ENCODE peak calls at places on chromosomes 3 and 15, in four cellular contexts. D is A549, B is HCT116, F is uterus. A is an unnamed sample.

GRCh38 chr3:3509665-3510064 is 289.6 kb upstream of the LRRN1 start:
- DNase-seq in B (no peak), D (no peak), F (no peak), A (no peak)

GRCh38 chr3:59444293-59444671 is 394.5 kb upstream of the CFAP20DC start:
- DNase-seq in B (no peak), F (no peak), D (no peak), A (no peak)

GRCh38 chr15:70258369-70259029 is 160.8 kb upstream of the TLE3 start:
- DNase-seq in D (no peak), F (no peak), B (no peak), A (peak; percentile 41)

GRCh38 chr3:124826703-124827102 is 60.5 kb downstream of the ITGB5 start:
- DNase-seq in F (no peak), D (no peak), B (no peak), A (no peak)

GRCh38 chr3:70999730-71000129 is 583.8 kb downstream of the FOXP1 start:
- DNase-seq in F (no peak), D (no peak), B (no peak), A (no peak)

GRCh38 chr3:124960205-124960604 is 25.7 kb upstream of the MUC13 start:
- DNase-seq in F (no peak), B (no peak), D (no peak), A (no peak)

GRCh38 chr3:100496711-100497261 is 4.4 kb downstream of the TMEM45A start:
- DNase-seq in D (no peak), F (no peak), B (no peak), A (no peak)

GRCh38 chr15:27341780-27342343 is 370.9 kb downstream of the GABRG3 start:
- DNase-seq in F (no peak), B (no peak), D (no peak), A (no peak)

GRCh38 chr3:142597898-142598297 is 1.7 kb downstream of the PLS1 start:
- DNase-seq in B (no peak), D (no peak), F (no peak), A (no peak)

GRCh38 chr15:96817900-96818299 is 487.4 kb downstream of the NR2F2 start:
- DNase-seq in F (no peak), B (no peak), D (no peak), A (no peak)

GRCh38 chr3:140844072-140844471 is 97.6 kb upstream of the SLC25A36 start:
- DNase-seq in F (no peak), D (no peak), B (no peak), A (no peak)

GRCh38 chr15:79195802-79196201 is 86.7 kb upstream of the ANKRD34C start:
- DNase-seq in B (no peak), F (no peak), D (no peak), A (no peak)

GRCh38 chr3:73602171-73602570 is 22.6 kb downstream of the PDZRN3 start:
- DNase-seq in F (no peak), B (no peak), D (no peak), A (no peak)

GRCh38 chr3:177683619-177684018 is 486.3 kb upstream of the TBL1XR1 start:
- DNase-seq in B (no peak), D (no peak), F (no peak), A (no peak)

GRCh38 chr3:30655187-30655812 is 48.9 kb downstream of the TGFBR2 start:
- DNase-seq in B (no peak), D (no peak), F (no peak), A (no peak)

GRCh38 chr3:187013080-187013838 is 82.9 kb downstream of the ST6GAL1 start:
- DNase-seq in F (no peak), D (no peak), B (no peak), A (no peak)

GRCh38 chr3:122563717-122564025 is 429 bp downstream of the PARP9 start:
- DNase-seq in F (peak; percentile 23), B (no peak), D (no peak), A (no peak)

GRCh38 chr3:141392018-141392370 is 23.7 kb downstream of the ZBTB38 start:
- DNase-seq in B (no peak), F (no peak), D (no peak), A (no peak)

GRCh38 chr3:196792771-196793170 is 53.1 kb downstream of the PAK2 start:
- DNase-seq in D (no peak), B (no peak), F (no peak), A (no peak)

GRCh38 chr3:159007331-159007730 is 205.5 kb downstream of the MFSD1 start:
- DNase-seq in D (no peak), B (no peak), F (no peak), A (no peak)

GRCh38 chr15:58805095-58805494 is 34.0 kb downstream of the MINDY2 start:
- DNase-seq in B (no peak), F (no peak), D (no peak), A (no peak)

GRCh38 chr3:164852866-164853265 is 225.4 kb downstream of the SI start:
- DNase-seq in B (no peak), F (no peak), D (no peak), A (no peak)

GRCh38 chr15:75200765-75201608 is 695 bp upstream of the C15orf39 start:
- DNase-seq in B (peak; percentile 44), F (peak; percentile 34), D (no peak), A (peak; percentile 92)

GRCh38 chr15:28125673-28126651 is 26.8 kb upstream of the OCA2 start:
- DNase-seq in F (no peak), D (peak; percentile 53), B (peak; percentile 33), A (no peak)

GRCh38 chr3:195908439-195909293 is at the start of gene TNK2:
- DNase-seq in D (peak; percentile 19), B (no peak), F (no peak), A (no peak)

GRCh38 chr3:126679318-126679751 is 24.4 kb upstream of the TXNRD3 start:
- DNase-seq in B (peak; percentile 68), F (peak; percentile 83), D (peak; percentile 61), A (peak; percentile 90)

GRCh38 chr3:49657208-49657915 is 16.8 kb upstream of the APEH start:
- DNase-seq in F (no peak), B (no peak), D (no peak), A (no peak)

GRCh38 chr3:94561094-94561493 is 498.2 kb downstream of the NSUN3 start:
- DNase-seq in D (no peak), B (no peak), F (no peak), A (no peak)

GRCh38 chr3:177357352-177358084 is 160.2 kb upstream of the TBL1XR1 start:
- DNase-seq in F (peak; percentile 40), B (peak; percentile 97), D (peak; percentile 44), A (peak; percentile 61)

GRCh38 chr3:87997298-87997697 is 61.5 kb downstream of the CGGBP1 start:
- DNase-seq in F (no peak), D (no peak), B (no peak), A (no peak)

GRCh38 chr15:91049378-91050127 is 27.2 kb upstream of the VPS33B start:
- DNase-seq in B (peak; percentile 73), D (peak; percentile 63), F (peak; percentile 43), A (peak; percentile 78)

DNA sequence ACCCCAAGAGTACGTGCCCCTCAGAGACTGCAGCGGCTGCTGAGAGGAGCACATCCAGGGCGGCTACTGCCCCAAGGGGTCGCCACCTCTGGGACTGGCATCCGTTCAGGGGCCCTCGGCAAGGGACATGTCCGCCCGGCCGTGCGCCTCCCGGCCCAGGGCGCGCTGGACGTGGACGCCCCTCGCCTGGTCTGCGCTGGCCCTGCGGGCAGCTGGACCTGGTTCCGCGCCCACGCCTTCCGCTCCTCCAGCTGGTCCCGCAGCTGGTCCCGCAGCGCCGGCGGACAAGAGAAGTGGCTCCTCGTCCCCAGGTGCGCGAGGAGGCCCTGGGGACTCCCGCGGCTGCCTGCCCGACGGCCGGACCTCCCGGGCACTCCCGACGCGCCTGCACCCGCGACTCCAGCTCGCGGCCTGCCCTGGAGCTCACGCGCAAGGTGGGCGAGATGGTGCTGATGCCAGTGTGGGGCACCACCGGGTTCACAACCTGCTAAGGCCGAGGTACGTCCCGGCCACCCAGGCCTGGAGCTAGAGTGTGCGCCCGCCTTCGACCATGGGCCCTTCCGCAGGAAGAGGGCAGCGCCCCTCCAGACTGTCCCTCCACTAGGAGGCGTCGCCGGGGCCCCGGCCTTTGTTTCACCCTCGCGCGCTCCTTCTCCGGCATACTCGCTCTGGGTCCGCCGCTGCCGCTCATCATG is 14.4 kb upstream of the GP9 start:
- DNase-seq in D (no peak), F (no peak), B (no peak), A (no peak)
- H3K4me3 ChIP-seq in D (no peak overlapping the region), F (no peak overlapping the region), B (no peak overlapping the region), A (no peak overlapping the region)

DNA sequence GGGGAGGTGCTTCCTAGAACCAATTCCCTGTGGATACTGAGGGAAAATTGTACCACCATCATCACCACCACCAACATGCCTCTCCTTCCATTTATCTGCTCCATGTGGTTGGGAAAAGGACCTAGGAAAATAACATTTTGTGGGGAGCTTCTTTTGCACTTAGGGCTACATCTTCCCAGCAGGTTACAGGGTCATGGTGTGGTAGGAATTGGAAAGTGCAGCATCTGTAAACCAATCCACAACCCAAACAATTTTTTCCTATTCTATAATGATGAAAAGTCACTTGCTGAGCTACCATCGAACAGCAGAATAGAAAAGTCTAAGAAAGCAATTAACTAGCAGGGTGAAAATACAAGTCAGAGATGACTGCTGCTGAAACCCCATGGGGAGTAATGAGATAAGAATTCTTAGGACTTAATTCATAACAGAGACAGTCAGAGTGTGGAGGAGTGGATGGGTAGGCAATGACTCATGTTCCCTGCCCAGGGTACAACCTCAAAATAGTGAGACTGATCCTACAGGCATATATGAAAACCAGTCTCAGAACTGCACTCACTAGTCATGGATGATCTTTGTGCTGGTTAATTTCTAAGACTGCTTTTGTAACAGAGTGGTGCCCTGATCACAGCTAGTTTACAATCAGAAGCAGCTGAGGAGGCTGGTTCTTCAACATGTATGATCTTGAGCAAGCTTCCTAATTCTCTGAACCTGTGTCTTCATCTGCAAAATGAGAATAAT is 38.1 kb upstream of the LEKR1 start:
- DNase-seq in B (peak; percentile 52), D (peak; percentile 60), F (no peak), A (no peak)
- TF ChIP-seq POLR2A in B (no peak), D (no peak), F (no peak), A (no peak)

GRCh38 chr15:25184356-25185155 is 229.8 kb downstream of the SNRPN start:
- DNase-seq in B (no peak), F (no peak), D (no peak), A (no peak)
- H3K9me3 ChIP-seq in B (peaks cover 5% of the 10 kb centered on the region), F (no peaks in the 10 kb centered on the region), D (no peaks in the 10 kb centered on the region), A (no peaks in the 10 kb centered on the region)

DNA sequence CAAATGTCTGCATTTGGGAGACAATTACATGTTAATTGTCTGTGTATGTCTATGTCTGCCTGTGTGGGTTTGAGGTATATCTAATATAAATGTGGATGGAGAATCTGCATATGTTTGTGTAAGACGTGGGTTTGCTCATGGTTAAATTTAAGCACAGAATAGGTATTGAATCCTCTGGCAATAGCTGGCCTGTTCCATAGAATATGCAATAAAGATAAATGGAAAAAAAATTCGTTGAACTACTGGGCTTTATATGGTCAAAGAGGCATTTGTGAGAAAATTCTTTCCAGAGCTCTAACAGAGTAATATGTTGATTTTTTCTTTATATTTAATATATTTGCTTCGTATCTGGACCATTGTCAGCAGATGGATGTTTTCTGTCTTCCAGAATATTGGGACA is 1.4 kb downstream of the VPS8 start:
- DNase-seq in F (no peak), B (no peak), D (no peak), A (no peak)
- H3K4me3 ChIP-seq in F (no peak overlapping the region), B (peak overlapping the region; percentile 95), D (peak overlapping the region; percentile 66), A (no peak overlapping the region)

A was measured in body of pancreas.